ENCODE peak calls at places on chromosomes 4 and X, in five cellular contexts. B is pancreas, K is choroid plexus epithelial cell, F is lung, S is HFF-Myc. A is an unnamed sample.

GRCh38 chrX:69137371-69137881 is 27.8 kb downstream of the PJA1 start:
- DNase-seq in B (no peak), K (peak; percentile 75), F (no peak), S (no peak), A (no peak)

GRCh38 chr4:182404371-182404770 is 161.2 kb downstream of the TENM3 start:
- DNase-seq in B (no peak), K (no peak), F (no peak), S (no peak), A (no peak)

GRCh38 chr4:56215901-56216300 is 171.4 kb downstream of the AASDH start:
- DNase-seq in B (no peak), K (peak; percentile 62), F (no peak), S (no peak), A (no peak)

GRCh38 chrX:15151267-15152196 is 118.4 kb downstream of the ASB9 start:
- DNase-seq in B (no peak), K (peak; percentile 4), F (no peak), S (no peak), A (no peak)

GRCh38 chr4:129240816-129241215 is 144.9 kb downstream of the C4orf33 start:
- DNase-seq in B (no peak), K (peak; percentile 32), F (no peak), S (no peak), A (no peak)

GRCh38 chr4:142781114-142781513 is 65.0 kb downstream of the INPP4B start:
- DNase-seq in B (no peak), K (no peak), F (no peak), S (peak; percentile 7), A (no peak)

GRCh38 chr4:168516841-168517240 is 20.0 kb downstream of the PALLD start:
- DNase-seq in B (no peak), K (no peak), F (no peak), S (no peak), A (no peak)

GRCh38 chr4:101315786-101316185 is 31.5 kb downstream of the PPP3CA start:
- DNase-seq in B (no peak), K (no peak), F (no peak), S (no peak), A (no peak)

GRCh38 chrX:10612215-10612614 is 8.2 kb downstream of the MID1 start:
- DNase-seq in B (no peak), K (peak; percentile 61), F (no peak), S (no peak), A (no peak)

GRCh38 chrX:15468036-15468435 is 25.1 kb downstream of the PIR start:
- DNase-seq in B (no peak), K (peak; percentile 68), F (no peak), S (no peak), A (no peak)

GRCh38 chrX:24837966-24838365 is 144.2 kb downstream of the POLA1 start:
- DNase-seq in B (no peak), K (no peak), F (no peak), S (no peak), A (no peak)

GRCh38 chr4:48254381-48255072 is 15.1 kb downstream of the TEC start:
- DNase-seq in B (no peak), K (peak; percentile 85), F (peak; percentile 50), S (no peak), A (no peak)

GRCh38 chrX:135185795-135186443 is 14.7 kb upstream of the CT55 start:
- DNase-seq in B (no peak), K (peak; percentile 69), F (peak; percentile 38), S (peak; percentile 22), A (no peak)
- TF ChIP-seq CTCF in B (peak; percentile 18), K (peak; percentile 64), F (peak; percentile 37), S (peak; percentile 44), A (no peak)

DNA sequence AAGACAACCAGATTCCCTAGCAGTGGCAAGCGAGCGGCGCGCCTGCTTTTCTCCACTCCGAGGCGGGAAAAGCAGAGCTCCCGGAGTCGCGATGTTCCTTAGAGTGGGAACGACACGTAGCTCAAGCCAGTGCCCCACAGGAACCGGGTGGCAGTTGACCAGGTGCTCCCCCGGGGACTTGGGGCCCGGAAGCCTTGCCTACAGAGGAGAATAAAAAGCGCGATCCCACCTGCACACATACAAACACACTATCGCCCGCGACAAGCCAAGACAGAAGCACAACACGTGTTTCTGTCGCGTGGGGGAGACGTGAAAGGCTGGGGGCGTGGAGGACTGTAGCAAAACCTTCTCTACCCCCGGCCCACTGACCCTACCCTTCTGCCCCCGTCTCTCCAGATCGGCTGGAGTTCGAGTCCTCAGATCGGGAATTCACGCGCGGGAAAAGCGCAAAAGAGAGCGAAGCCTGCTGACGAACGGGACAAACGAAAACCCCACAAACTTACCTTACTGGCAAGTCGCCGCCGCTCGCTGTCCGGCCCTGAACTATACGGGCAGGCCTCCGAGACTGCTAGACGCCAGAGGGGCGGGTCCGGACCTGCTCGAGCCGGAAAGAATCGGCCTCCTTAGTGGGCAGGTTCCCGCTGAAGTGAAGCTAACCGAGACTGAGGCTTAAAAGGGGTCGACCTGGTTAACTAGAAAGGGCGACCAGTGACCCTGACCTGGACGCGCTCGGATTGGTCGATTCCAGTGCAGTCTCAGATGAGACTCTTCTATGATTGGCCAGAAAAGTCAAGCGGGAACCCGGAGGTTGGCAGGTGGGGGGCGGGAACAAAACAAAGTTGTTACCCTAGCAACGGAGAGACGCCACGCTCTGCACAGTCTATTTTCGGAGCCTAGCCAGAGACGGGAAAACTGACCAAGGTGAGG is at the start of the genes DNAAF6 and NUP62CL:
- DNase-seq in B (peak; percentile 87), K (peak; percentile 17), F (peak; percentile 81), S (peak; percentile 2), A (peak; percentile 46)
- H3K4me3 ChIP-seq in B (peak within 1 kb of the TSS; percentile 29), K (peak within 1 kb of the TSS; percentile 44), F (peak within 1 kb of the TSS; percentile 21), S (peak within 1 kb of the TSS; percentile 33), A (peak within 1 kb of the TSS; percentile 54)

GRCh38 chrX:20442597-20442996 is 175.9 kb upstream of the RPS6KA3 start:
- DNase-seq in B (peak; percentile 82), K (peak; percentile 92), F (peak; percentile 86), S (peak; percentile 44), A (peak; percentile 65)
- TF ChIP-seq CTCF in B (peak; percentile 60), K (peak; percentile 77), F (peak; percentile 43), S (peak; percentile 56), A (peak; percentile 67)

GRCh38 chr4:82864336-82865001 is 26.5 kb downstream of the SEC31A start:
- DNase-seq in B (no peak), K (no peak), F (no peak), S (no peak), A (no peak)
- H3K4me3 ChIP-seq in B (no peak overlapping the region), K (no peak overlapping the region), F (no peak overlapping the region), S (no peak overlapping the region), A (no peak overlapping the region)

DNA sequence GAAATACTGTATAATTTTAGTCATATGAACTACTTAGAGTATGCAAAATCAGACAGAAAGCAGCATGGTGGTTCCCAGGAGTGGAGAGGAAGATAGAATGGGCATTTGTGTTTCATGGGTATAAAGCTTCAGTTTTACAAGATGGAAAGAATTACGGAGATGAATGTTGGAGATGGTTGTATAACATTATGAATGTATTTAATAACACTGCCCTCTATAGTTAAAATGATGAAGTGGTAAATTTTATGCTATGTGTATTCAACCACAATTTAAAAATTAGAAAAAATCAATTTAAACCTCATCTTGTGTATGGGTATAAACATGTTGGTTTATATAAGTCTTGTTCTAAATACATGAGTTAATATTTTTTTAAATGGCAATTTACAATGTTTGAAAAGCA is 521.1 kb downstream of the FSTL5 start:
- DNase-seq in B (no peak), K (peak; percentile 33), F (no peak), S (no peak), A (no peak)
- TF ChIP-seq CTCF in B (no peak), K (peak; percentile 38), F (no peak), S (no peak), A (peak; percentile 31)

GRCh38 chr4:8241211-8241779 is 28.3 kb upstream of the HTRA3 start:
- DNase-seq in B (no peak), K (no peak), F (no peak), S (no peak), A (no peak)
- H3K4me3 ChIP-seq in B (no peak overlapping the region), K (no peak overlapping the region), F (no peak overlapping the region), S (no peak overlapping the region), A (no peak overlapping the region)

GRCh38 chr4:124437853-124438495 is 274.6 kb downstream of the ANKRD50 start:
- DNase-seq in B (no peak), K (no peak), F (no peak), S (no peak), A (no peak)
- TF ChIP-seq CTCF in B (no peak), K (no peak), F (no peak), S (no peak), A (no peak)

DNA sequence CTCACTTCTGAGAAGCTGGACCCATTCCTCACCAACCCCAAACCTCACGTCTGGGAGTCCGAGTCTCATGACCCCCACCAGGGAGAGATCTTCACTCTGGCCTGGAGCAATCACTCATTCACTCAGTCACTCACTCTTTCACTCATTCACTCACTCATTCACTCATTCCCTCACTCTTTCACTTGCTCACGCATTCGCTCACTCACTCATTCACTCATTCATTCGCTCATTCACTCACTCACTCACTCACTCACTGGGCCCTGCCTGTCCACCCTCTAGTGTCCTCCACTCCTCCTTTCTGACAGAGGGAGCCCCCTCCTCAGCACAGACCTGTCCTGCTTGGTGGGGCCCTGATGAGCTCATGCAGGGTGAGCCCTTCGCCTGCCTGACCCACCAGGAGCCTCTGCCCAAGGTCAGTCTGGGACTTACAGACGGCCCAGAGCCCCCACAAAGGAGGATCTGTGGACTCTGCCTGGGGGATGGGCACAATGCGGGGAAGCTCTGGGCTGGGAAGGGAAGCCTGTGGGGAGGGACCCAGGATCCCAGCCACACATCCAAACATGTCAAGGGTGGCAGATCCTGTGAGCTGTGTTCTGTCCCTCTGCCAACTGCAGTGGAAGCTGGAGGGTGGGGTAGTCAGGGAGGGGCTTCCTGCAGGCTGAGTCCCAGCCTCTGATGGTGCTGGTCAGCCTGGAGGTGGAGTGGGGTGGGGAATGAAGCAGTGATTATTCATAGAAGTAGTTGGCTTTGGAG is 18.5 kb downstream of the CPZ start:
- DNase-seq in B (peak; percentile 20), K (no peak), F (no peak), S (no peak), A (no peak)
- H3K4me3 ChIP-seq in B (no peak overlapping the region), K (no peak overlapping the region), F (no peak overlapping the region), S (no peak overlapping the region), A (no peak overlapping the region)

GRCh38 chr4:148044889-148045352 is 313.0 kb downstream of the ARHGAP10 start:
- DNase-seq in B (no peak), K (peak; percentile 64), F (no peak), S (no peak), A (no peak)
- TF ChIP-seq CTCF in B (no peak), K (peak; percentile 59), F (no peak), S (no peak), A (no peak)

DNA sequence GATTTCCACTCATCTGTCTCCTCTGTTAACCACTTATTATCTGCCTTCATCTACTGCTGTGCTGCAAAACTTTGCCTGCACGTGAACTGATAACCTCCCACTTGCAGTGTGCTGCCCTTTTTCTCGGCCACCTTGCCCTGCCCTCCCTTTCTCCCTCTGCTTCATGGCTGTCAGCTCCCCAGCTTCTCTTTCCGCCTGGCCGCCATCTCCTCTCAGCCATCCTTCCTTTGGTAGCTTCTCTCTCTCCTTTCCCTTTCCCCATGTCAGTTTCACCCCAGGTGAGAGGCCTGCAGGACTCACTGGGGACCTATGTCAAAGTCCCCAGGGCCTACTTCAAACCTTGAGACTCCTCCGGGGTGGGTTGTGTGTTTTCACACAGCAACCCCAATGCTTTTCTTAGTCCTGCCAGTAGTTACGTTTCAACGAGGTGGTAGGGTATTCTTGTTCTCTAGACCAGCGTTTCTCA is 6.6 kb downstream of the MSL3 start:
- DNase-seq in B (no peak), K (no peak), F (no peak), S (no peak), A (no peak)
- H3K4me3 ChIP-seq in B (no peak overlapping the region), K (no peak overlapping the region), F (no peak overlapping the region), S (no peak overlapping the region), A (no peak overlapping the region)